ENCODE peak calls at places on chromosomes 11 and 22, in six cellular contexts. O is GM23338, W is H1, H is sigmoid colon, L is suprapubic skin, N is K562. T is an unnamed sample. For H3K36me3, the result is how much of the 10 kb centered on the place peaks cover.

GRCh38 chr11:57320719-57321387 is 3.9 kb downstream of the TNKS1BP1 start:
- DNase-seq in O (no peak), W (no peak), H (no peak), L (no peak), N (no peak), T (peak)

GRCh38 chr11:38937709-38938108 is 2339.7 kb upstream of the RAG2 start:
- DNase-seq in O (no peak), W (no peak), H (no peak), L (no peak), N (no peak), T (no peak)

GRCh38 chr11:80815752-80816453 is 1375.1 kb upstream of the TENM4 start:
- DNase-seq in O (no peak), W (no peak), H (no peak), L (no peak), N (no peak), T (no peak)

GRCh38 chr22:46373838-46374662 is 38.5 kb downstream of the TRMU start:
- DNase-seq in O (no peak), W (no peak), H (no peak), L (no peak), N (no peak), T (no peak)

GRCh38 chr11:60871378-60872061 is 4.2 kb downstream of the ZP1 start:
- DNase-seq in O (no peak), W (no peak), H (peak), L (peak), N (no peak), T (no peak)

GRCh38 chr11:71302911-71303310 is 50.5 kb upstream of the SHANK2 start:
- DNase-seq in O (peak), W (peak), H (no peak), L (peak), N (no peak), T (no peak)

GRCh38 chr11:64173616-64174355 is 7.9 kb upstream of the MACROD1 start:
- DNase-seq in O (no peak), W (no peak), H (no peak), L (no peak), N (no peak), T (no peak)

GRCh38 chr22:34225278-34225677 is 305.0 kb upstream of the LARGE1 start:
- DNase-seq in O (no peak), W (no peak), H (no peak), L (no peak), N (no peak), T (no peak)

GRCh38 chr22:48663297-48663696 is 1164.4 kb downstream of the BRD1 start:
- DNase-seq in O (peak), W (no peak), H (no peak), L (no peak), N (peak), T (no peak)

GRCh38 chr11:47846998-47847397 is 1.2 kb downstream of the NUP160 start:
- DNase-seq in O (no peak), W (no peak), H (no peak), L (no peak), N (no peak), T (no peak)

GRCh38 chr11:70413151-70413550 is 14.8 kb downstream of the CTTN start:
- DNase-seq in O (no peak), W (no peak), H (no peak), L (no peak), N (no peak), T (no peak)

GRCh38 chr22:27416553-27417427 is 384.8 kb downstream of the MN1 start:
- DNase-seq in O (peak), W (peak), H (no peak), L (no peak), N (no peak), T (peak)

GRCh38 chr11:46673713-46674462 is 26.5 kb downstream of the ARHGAP1 start:
- DNase-seq in O (no peak), W (no peak), H (peak), L (peak), N (no peak), T (no peak)

GRCh38 chr11:32006799-32007388 is 84.0 kb upstream of the RCN1 start:
- DNase-seq in O (peak), W (no peak), H (no peak), L (no peak), N (peak), T (no peak)

GRCh38 chr11:36398261-36398953 is 102.3 kb downstream of the PRR5L start:
- DNase-seq in O (no peak), W (no peak), H (no peak), L (no peak), N (no peak), T (no peak)

GRCh38 chr11:65019824-65020223 is 5.9 kb downstream of the ARL2 start:
- DNase-seq in O (no peak), W (no peak), H (no peak), L (no peak), N (no peak), T (no peak)

GRCh38 chr11:61090982-61091372 is 11.3 kb upstream of the CD5 start:
- DNase-seq in O (no peak), W (no peak), H (no peak), L (no peak), N (no peak), T (no peak)

GRCh38 chr11:120135838-120136237 is 2.1 kb downstream of the TRIM29 start:
- DNase-seq in O (no peak), W (no peak), H (no peak), L (no peak), N (no peak), T (peak)

GRCh38 chr11:55457641-55458040 is 89.9 kb downstream of the OR4A15 start:
- DNase-seq in O (no peak), W (no peak), H (no peak), L (no peak), N (no peak), T (no peak)

GRCh38 chr11:47162426-47162825 is 14.3 kb downstream of the ARFGAP2 start:
- DNase-seq in O (no peak), W (no peak), H (no peak), L (no peak), N (no peak), T (no peak)

GRCh38 chr11:2834893-2835767 is 50.4 kb downstream of the CDKN1C start:
- DNase-seq in O (no peak), W (no peak), H (no peak), L (no peak), N (no peak), T (no peak)

GRCh38 chr11:297666-298405 is 1.5 kb downstream of the IFITM5 start:
- DNase-seq in O (no peak), W (no peak), H (peak), L (peak), N (peak), T (no peak)

GRCh38 chr22:42174062-42174461 is 43.5 kb upstream of the CYP2D6 start:
- DNase-seq in O (no peak), W (no peak), H (no peak), L (no peak), N (no peak), T (no peak)

GRCh38 chr11:7577226-7577882 is 63.6 kb downstream of the PPFIBP2 start:
- DNase-seq in O (no peak), W (no peak), H (peak), L (peak), N (no peak), T (no peak)

DNA sequence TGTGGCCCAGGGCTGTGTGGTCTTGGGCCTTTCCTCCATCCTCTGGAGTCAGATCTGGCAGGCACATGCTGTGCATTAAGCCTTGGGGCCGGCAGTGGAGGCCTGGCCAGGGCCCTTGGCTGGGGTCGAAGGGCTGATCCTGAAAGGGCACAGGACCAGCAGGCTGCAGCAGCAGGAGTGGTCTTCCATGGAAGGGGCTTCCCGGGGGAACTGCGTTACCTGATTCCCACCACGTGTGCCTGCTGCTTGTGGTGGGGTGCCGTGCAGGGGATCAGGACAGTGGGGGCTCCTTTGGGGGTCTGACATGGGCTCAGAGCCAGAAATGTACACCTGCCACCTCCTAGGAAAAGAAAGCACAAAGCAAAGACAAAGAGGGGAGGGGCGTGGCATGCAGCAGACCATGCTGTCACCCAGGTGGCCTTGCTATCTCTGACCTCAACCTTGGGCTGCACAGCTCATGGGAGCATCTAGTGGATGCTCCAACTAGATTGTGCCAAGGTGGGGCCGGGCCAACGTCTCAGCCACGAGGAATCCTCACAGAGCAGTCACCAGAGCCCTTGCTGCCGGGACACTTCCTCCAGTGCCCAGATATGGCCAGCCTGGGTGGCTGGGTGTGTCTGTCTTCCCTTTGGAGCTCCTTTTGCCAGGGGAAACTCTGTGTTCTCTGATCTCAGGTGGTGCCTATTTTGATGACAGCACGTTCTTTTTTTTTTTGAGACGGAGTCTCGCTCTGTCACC is 17.9 kb upstream of the YPEL1 start:
- DNase-seq in O (no peak), W (no peak), H (no peak), L (no peak), N (peak), T (no peak)
- H3K36me3 ChIP-seq in O (under half), W (under half), H (under half), L (under half), N (under half), T (under half)

DNA sequence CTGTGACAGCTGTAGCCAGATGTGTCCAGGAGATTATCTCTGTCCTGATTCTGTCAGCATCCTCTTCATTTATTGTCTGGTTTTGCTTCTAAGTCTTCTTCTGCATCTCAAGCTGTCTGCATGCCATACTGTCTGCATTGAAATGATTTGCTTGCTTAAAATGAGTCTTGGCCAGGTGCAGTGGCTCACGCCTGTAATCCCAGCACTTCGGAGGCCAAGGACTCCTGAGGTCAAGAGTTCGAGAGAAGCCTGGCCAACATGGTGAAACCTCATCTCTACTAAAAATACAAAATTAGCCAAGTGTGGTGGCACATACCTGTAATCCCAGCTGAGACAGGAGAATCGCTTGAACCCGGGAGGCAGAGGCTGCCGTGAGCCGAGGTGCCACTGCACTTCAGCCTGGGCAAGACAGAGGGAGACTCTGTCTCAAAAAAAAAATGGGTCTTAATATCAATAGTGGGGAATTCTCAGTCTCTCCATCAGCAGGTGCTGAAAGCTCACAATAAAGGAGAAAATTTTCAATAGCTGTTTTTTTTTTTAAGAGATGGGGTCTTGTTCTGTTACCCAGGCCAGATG is 39.2 kb upstream of the AMPD3 start:
- DNase-seq in O (no peak), W (no peak), H (no peak), L (no peak), N (no peak), T (no peak)
- H3K4me3 ChIP-seq in O (no peak), W (no peak), H (no peak), L (no peak), N (no peak), T (no peak)

DNA sequence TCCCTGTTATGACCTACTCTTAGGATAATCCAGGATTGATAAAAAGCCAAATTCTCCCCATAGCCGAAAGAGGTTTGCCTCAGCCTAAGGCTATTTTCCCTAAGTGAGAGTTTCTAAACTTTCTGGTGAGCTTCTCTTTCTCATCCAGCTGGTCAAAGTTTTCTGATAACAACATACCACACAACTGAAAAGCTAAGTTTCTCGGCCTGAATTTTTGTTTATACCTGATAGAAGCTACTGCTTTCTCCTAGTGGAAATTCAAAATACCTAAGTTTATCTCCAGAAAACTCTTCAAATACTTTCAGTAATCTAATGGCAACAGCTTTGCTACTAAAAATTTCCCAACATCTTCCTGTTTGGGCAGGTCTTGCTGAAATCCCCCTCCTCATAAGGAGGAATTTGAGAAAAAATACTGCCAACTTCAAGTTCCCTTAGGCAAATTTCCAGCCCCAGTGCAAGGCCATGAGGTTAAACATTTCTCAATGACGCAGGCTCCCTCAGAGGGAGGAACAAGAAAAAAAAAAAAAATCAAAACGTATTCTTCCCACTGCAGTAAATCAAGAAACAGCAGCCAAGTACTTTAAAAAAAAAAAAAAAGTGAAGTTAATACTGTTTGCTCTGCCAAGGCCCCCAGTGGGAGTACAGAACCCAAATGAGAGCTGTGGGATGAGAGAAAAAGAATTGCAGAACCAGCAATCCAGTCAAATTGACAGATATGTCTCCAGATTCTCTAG is 127.0 kb downstream of the MRTFA start:
- DNase-seq in O (no peak), W (no peak), H (peak), L (no peak), N (no peak), T (no peak)
- TF ChIP-seq POLR2AphosphoS5 in O (no peak), W (no peak), H (no peak), L (no peak), N (no peak), T (peak)

DNA sequence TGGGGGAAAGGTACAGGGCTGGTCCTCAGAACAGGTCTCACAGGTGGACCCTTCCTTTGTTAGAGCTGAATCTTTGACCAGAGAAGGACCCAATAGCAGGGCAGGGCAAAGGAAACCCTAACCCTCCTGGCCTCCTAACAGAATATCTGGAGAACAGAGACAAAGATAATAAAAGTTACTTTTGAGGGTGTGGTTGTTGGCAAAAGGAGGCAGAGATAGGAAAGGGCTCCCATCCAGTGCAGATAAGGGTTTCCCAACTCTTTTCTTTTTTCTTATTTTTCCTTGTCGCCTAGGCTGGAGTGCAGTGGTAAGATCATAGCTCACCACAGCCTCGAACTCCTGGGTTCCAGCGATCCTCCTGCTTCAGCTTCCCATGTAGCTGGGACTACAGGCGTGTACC is 11.9 kb downstream of the PCSK7 start:
- DNase-seq in O (no peak), W (no peak), H (peak), L (no peak), N (no peak), T (no peak)
- H3K36me3 ChIP-seq in O (under half), W (under half), H (under half), L (half or more), N (half or more), T (under half)

DNA sequence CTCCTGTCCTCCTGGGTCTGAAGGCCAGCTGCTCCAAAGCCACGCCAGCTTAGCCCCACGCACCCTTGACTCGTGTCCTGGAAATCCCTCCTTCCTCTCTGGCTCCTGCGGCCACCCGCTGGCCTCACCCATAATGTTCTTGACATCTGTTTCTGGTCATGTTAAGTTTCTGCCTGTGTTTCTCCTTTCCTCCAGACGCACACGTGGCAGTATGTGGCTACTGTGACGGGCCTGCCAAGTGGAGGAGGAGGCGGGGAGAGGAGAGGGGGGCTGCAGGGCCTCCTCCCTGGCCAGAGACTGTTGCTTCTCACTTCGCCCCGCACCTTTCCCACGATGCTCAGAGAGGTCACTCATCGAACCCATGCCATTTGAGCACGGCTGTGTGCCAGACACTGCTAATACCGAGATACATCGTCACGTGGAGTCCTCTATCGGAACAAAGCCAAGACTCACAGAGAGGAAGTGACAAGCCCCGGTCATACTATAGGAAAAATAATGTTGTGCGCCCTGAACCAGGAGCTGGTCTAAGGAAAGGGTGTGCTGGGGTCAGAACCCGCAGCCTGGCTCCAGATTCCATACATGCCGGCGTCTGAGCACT is 11.5 kb downstream of the C1QTNF6 start:
- DNase-seq in O (no peak), W (no peak), H (peak), L (peak), N (peak), T (peak)
- H3K4me3 ChIP-seq in O (no peak), W (no peak), H (no peak), L (peak), N (no peak), T (no peak)

GRCh38 chr22:28702891-28703290 is 23.3 kb upstream of the TTC28 start:
- DNase-seq in O (no peak), W (no peak), H (no peak), L (no peak), N (no peak), T (no peak)
- TF ChIP-seq POLR2AphosphoS5 in O (no peak), W (no peak), H (no peak), L (no peak), N (no peak), T (no peak)

DNA sequence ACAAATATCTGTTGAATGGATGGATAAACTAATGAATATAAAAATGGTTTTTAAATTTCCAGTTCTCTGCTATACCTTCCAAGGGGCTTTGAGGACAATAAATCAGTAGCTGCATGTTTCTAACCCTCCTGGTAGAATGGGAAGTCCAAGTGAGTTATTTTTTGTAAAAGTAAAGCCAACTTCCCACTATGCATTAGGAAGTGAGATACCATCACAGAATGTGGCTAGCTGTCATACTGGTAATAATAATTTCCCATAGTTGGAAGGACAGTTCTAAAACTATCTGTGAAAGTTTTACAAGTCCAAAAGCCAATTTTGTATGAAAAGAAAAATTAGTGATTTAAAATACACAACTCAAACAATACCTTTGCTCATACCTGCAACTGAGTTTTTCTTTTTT is 50.0 kb downstream of the TMEM123 start:
- DNase-seq in O (no peak), W (no peak), H (no peak), L (no peak), N (no peak), T (no peak)
- H3K36me3 ChIP-seq in O (under half), W (under half), H (under half), L (under half), N (under half), T (under half)

GRCh38 chr22:29207231-29207550 is 1.5 kb downstream of the EMID1 start:
- DNase-seq in O (no peak), W (no peak), H (no peak), L (no peak), N (no peak), T (no peak)

GRCh38 chr22:29207562-29208501 is 2.1 kb downstream of the EMID1 start:
- DNase-seq in O (no peak), W (no peak), H (no peak), L (peak), N (no peak), T (no peak)

GRCh38 chr22:29205260-29205597 is 467 bp upstream of the EMID1 start:
- DNase-seq in O (peak), W (no peak), H (no peak), L (no peak), N (no peak), T (no peak)

GRCh38 chr22:29205598-29206371 is at the start of gene EMID1:
- DNase-seq in O (peak), W (peak), H (peak), L (no peak), N (peak), T (no peak)

GRCh38 chr22:29206372-29207230 is 905 bp downstream of the EMID1 start:
- DNase-seq in O (no peak), W (no peak), H (no peak), L (no peak), N (no peak), T (no peak)
- H3K4me3 ChIP-seq in O (peak), W (peak), H (peak), L (peak), N (peak), T (peak)

GRCh38 chr11:12842933-12843636 is 166.0 kb upstream of the RASSF10 start:
- DNase-seq in O (no peak), W (no peak), H (no peak), L (no peak), N (peak), T (peak)
- TF ChIP-seq POLR2AphosphoS5 in O (no peak), W (no peak), H (peak), L (no peak), N (peak), T (peak)

DNA sequence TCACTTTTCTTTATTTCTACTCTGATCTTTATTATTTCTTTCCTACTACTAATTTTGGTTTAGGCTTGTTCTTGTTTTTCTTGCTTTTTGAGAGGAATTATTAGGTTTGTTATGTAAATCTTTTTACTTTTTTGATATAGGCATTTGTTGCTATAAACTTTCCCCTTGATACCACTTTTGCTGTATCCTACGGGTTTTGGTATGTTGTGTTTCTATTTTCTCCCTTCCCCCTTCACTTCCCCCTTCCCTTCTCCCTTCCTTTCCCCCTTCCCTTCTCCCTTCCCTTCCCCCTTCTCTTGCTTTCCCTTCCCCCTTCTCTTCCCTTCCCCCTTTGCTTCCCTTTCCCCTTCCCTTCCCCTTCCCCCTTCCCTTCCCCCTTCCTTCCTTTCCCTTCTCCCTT is 529.6 kb downstream of the RAB38 start:
- DNase-seq in O (no peak), W (no peak), H (no peak), L (no peak), N (no peak), T (no peak)
- H3K36me3 ChIP-seq in O (under half), W (under half), H (under half), L (under half), N (under half), T (under half)